ENCODE peak calls at places on chromosome 17, in eight cellular contexts. C is activated effector memory CD4-positive, alpha-beta T cell treated with Interleukin-2 at 50 U/mL for 16 hours; Z is stimulated activated CD8-positive, alpha-beta memory T cell treated with anti-CD3 and anti-CD28 coated beads, Interleukin-15, amount 100 ng/mL, for 1 hour; O is GM23248; L is KBM-7; S is memory B cell; J is psoas muscle; H is AG09319. Y is an unnamed sample.

GRCh38 chr17:57783338-57783742 is 38.2 kb upstream of the CCDC182 start:
- DNase-seq in C (peak; percentile 58), Z (peak; percentile 35), O (peak; percentile 52), L (peak; percentile 88), S (peak; percentile 78), J (peak; percentile 85), H (no peak), Y (peak; percentile 55)

GRCh38 chr17:6924121-6924676 is 71.7 kb upstream of the ALOX12 start:
- DNase-seq in C (no peak), Z (no peak), O (peak; percentile 13), L (no peak), S (no peak), J (no peak), H (no peak), Y (no peak)

GRCh38 chr17:44222112-44222869 is 2.8 kb upstream of the UBTF start:
- DNase-seq in C (no peak), Z (no peak), O (peak; percentile 89), L (peak; percentile 69), S (no peak), J (peak; percentile 86), H (no peak), Y (peak; percentile 48)

GRCh38 chr17:64506201-64506575 is at the start of gene DDX5:
- DNase-seq in C (peak; percentile 96), Z (peak; percentile 95), O (peak; percentile 98), L (peak; percentile 97), S (peak; percentile 96), J (peak; percentile 99), H (peak; percentile 94), Y (peak; percentile 97)

GRCh38 chr17:15981208-15981607 is 18.3 kb downstream of the ZSWIM7 start:
- DNase-seq in C (no peak), Z (no peak), O (no peak), L (no peak), S (no peak), J (no peak), H (no peak), Y (peak; percentile 11)

GRCh38 chr17:7613769-7614421 is 802 bp downstream of the FXR2 start:
- DNase-seq in C (no peak), Z (no peak), O (peak; percentile 68), L (peak; percentile 35), S (no peak), J (no peak), H (no peak), Y (no peak)

GRCh38 chr17:82864721-82865240 is 25.0 kb upstream of the ZNF750 start:
- DNase-seq in C (no peak), Z (no peak), O (no peak), L (no peak), S (no peak), J (peak; percentile 48), H (no peak), Y (no peak)

GRCh38 chr17:76365256-76365903 is 11.7 kb upstream of the PRPSAP1 start:
- DNase-seq in C (no peak), Z (no peak), O (peak; percentile 34), L (no peak), S (no peak), J (no peak), H (no peak), Y (no peak)

Y was measured in stimulated activated naive B cell treated with anti-CD40 and anti-IgM and Interleukin-4, amounts not matched to agents 10 μg/mL and 1 μg/mL and 100 μg/mL, for 72 hours.